ENCODE peak calls at places on chromosome 2, in nine cellular contexts. One of them, this sample, is unnamed.

GRCh38 chr2:223122706-223123265 is 70.8 kb downstream of the KCNE4 start:
- DNase-seq in heart left ventricle: no peak
- DNase-seq in ovary: no peak
- DNase-seq in transverse colon: no peak
- DNase-seq in IMR-90: no peak
- DNase-seq in tibial nerve: no peak
- DNase-seq in HCT116: no peak
- DNase-seq in CD4-positive, alpha-beta T cell: no peak
- DNase-seq in tibial artery: no peak
- DNase-seq in this sample: no peak

GRCh38 chr2:172364261-172364660 is 63.1 kb upstream of the ITGA6 start:
- DNase-seq in tibial nerve: no peak
- DNase-seq in ovary: no peak
- DNase-seq in heart left ventricle: no peak
- DNase-seq in IMR-90: no peak
- DNase-seq in tibial artery: no peak
- DNase-seq in CD4-positive, alpha-beta T cell: no peak
- DNase-seq in transverse colon: no peak
- DNase-seq in HCT116: no peak
- DNase-seq in this sample: no peak

GRCh38 chr2:191391171-191391570 is 146.0 kb downstream of the MYO1B start:
- DNase-seq in CD4-positive, alpha-beta T cell: no peak
- DNase-seq in HCT116: no peak
- DNase-seq in ovary: no peak
- DNase-seq in transverse colon: no peak
- DNase-seq in tibial nerve: no peak
- DNase-seq in heart left ventricle: no peak
- DNase-seq in IMR-90: no peak
- DNase-seq in tibial artery: no peak
- DNase-seq in this sample: no peak

GRCh38 chr2:197674060-197674459 is 1.3 kb downstream of the RFTN2 start:
- DNase-seq in tibial artery: no peak
- DNase-seq in HCT116: no peak
- DNase-seq in transverse colon: no peak
- DNase-seq in ovary: no peak
- DNase-seq in tibial nerve: no peak
- DNase-seq in IMR-90: no peak
- DNase-seq in CD4-positive, alpha-beta T cell: no peak
- DNase-seq in heart left ventricle: no peak
- DNase-seq in this sample: no peak

GRCh38 chr2:177242136-177242987 is 22.2 kb downstream of the NFE2L2 start:
- DNase-seq in tibial nerve: no peak
- DNase-seq in heart left ventricle: no peak
- DNase-seq in IMR-90: peak
- DNase-seq in tibial artery: no peak
- DNase-seq in ovary: no peak
- DNase-seq in CD4-positive, alpha-beta T cell: no peak
- DNase-seq in transverse colon: no peak
- DNase-seq in HCT116: peak
- DNase-seq in this sample: peak

GRCh38 chr2:100786297-100786658 is 33.7 kb upstream of the NPAS2 start:
- DNase-seq in HCT116: no peak
- DNase-seq in ovary: no peak
- DNase-seq in heart left ventricle: no peak
- DNase-seq in tibial nerve: no peak
- DNase-seq in tibial artery: peak
- DNase-seq in CD4-positive, alpha-beta T cell: no peak
- DNase-seq in IMR-90: peak
- DNase-seq in transverse colon: peak
- DNase-seq in this sample: no peak

GRCh38 chr2:43343573-43344304 is 117.3 kb upstream of the ZFP36L2 start:
- DNase-seq in HCT116: no peak
- DNase-seq in CD4-positive, alpha-beta T cell: no peak
- DNase-seq in tibial nerve: peak
- DNase-seq in tibial artery: peak
- DNase-seq in transverse colon: peak
- DNase-seq in ovary: peak
- DNase-seq in heart left ventricle: no peak
- DNase-seq in IMR-90: peak
- DNase-seq in this sample: peak

GRCh38 chr2:29113891-29114321 is 1.3 kb upstream of the CLIP4 start:
- DNase-seq in transverse colon: peak
- DNase-seq in HCT116: peak
- DNase-seq in IMR-90: peak
- DNase-seq in tibial nerve: peak
- DNase-seq in ovary: no peak
- DNase-seq in CD4-positive, alpha-beta T cell: no peak
- DNase-seq in heart left ventricle: peak
- DNase-seq in tibial artery: peak
- DNase-seq in this sample: peak

GRCh38 chr2:99198103-99198841 is 17.3 kb downstream of the MRPL30 start:
- DNase-seq in IMR-90: no peak
- DNase-seq in ovary: no peak
- DNase-seq in tibial nerve: no peak
- DNase-seq in transverse colon: peak
- DNase-seq in tibial artery: no peak
- DNase-seq in HCT116: no peak
- DNase-seq in CD4-positive, alpha-beta T cell: no peak
- DNase-seq in heart left ventricle: no peak
- DNase-seq in this sample: no peak

GRCh38 chr2:10389596-10389995 is 58.5 kb downstream of the ODC1 start:
- DNase-seq in transverse colon: peak
- DNase-seq in IMR-90: peak
- DNase-seq in tibial nerve: no peak
- DNase-seq in CD4-positive, alpha-beta T cell: no peak
- DNase-seq in heart left ventricle: no peak
- DNase-seq in tibial artery: no peak
- DNase-seq in ovary: no peak
- DNase-seq in HCT116: no peak
- DNase-seq in this sample: no peak

GRCh38 chr2:139218181-139218580 is 438.0 kb upstream of the NXPH2 start:
- DNase-seq in tibial artery: no peak
- DNase-seq in CD4-positive, alpha-beta T cell: no peak
- DNase-seq in HCT116: no peak
- DNase-seq in tibial nerve: no peak
- DNase-seq in ovary: no peak
- DNase-seq in IMR-90: no peak
- DNase-seq in transverse colon: no peak
- DNase-seq in heart left ventricle: no peak
- DNase-seq in this sample: no peak

GRCh38 chr2:47984041-47984440 is 77.7 kb upstream of the FBXO11 start:
- DNase-seq in CD4-positive, alpha-beta T cell: no peak
- DNase-seq in heart left ventricle: no peak
- DNase-seq in transverse colon: no peak
- DNase-seq in HCT116: no peak
- DNase-seq in tibial nerve: no peak
- DNase-seq in tibial artery: no peak
- DNase-seq in IMR-90: no peak
- DNase-seq in ovary: no peak
- DNase-seq in this sample: no peak

GRCh38 chr2:46293466-46293865 is 3.7 kb upstream of the EPAS1 start:
- DNase-seq in tibial nerve: no peak
- DNase-seq in CD4-positive, alpha-beta T cell: no peak
- DNase-seq in tibial artery: no peak
- DNase-seq in transverse colon: no peak
- DNase-seq in HCT116: no peak
- DNase-seq in heart left ventricle: no peak
- DNase-seq in IMR-90: no peak
- DNase-seq in ovary: no peak
- DNase-seq in this sample: no peak

GRCh38 chr2:156792242-156792840 is 356.2 kb downstream of the GPD2 start:
- DNase-seq in HCT116: no peak
- DNase-seq in ovary: no peak
- DNase-seq in IMR-90: no peak
- DNase-seq in tibial artery: no peak
- DNase-seq in transverse colon: no peak
- DNase-seq in CD4-positive, alpha-beta T cell: no peak
- DNase-seq in heart left ventricle: no peak
- DNase-seq in tibial nerve: no peak
- DNase-seq in this sample: no peak
- H3K27ac ChIP-seq in HCT116: no peak
- H3K27ac ChIP-seq in ovary: no peak
- H3K27ac ChIP-seq in IMR-90: no peak
- H3K27ac ChIP-seq in tibial artery: no peak
- H3K27ac ChIP-seq in transverse colon: no peak
- H3K27ac ChIP-seq in CD4-positive, alpha-beta T cell: no peak
- H3K27ac ChIP-seq in heart left ventricle: no peak
- H3K27ac ChIP-seq in tibial nerve: no peak
- H3K27ac ChIP-seq in this sample: no peak

DNA sequence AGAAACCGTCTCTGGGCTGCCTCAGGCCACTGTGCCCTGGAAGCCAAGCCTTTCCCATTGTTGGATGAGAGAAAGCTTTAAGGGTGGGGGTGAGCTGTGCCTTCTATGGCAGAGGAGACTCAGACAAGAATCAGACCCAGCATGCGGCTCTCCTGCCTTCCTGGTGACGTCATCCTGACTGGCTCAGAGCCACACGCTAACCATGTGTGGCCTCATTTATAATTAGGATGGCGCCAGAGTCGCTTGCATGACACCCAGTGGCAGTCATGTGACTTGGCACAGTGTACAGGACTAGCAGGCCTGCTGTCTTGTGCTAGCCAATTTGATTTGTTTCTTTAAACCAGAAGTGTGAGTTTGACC is 99.2 kb downstream of the SH3BP4 start:
- DNase-seq in HCT116: peak
- DNase-seq in CD4-positive, alpha-beta T cell: no peak
- DNase-seq in tibial artery: peak
- DNase-seq in IMR-90: peak
- DNase-seq in ovary: peak
- DNase-seq in tibial nerve: peak
- DNase-seq in transverse colon: peak
- DNase-seq in heart left ventricle: peak
- DNase-seq in this sample: peak
- TF ChIP-seq CTCF in HCT116: peak
- TF ChIP-seq CTCF in CD4-positive, alpha-beta T cell: no peak
- TF ChIP-seq CTCF in tibial artery: no peak
- TF ChIP-seq CTCF in IMR-90: peak
- TF ChIP-seq CTCF in ovary: no peak
- TF ChIP-seq CTCF in tibial nerve: no peak
- TF ChIP-seq CTCF in transverse colon: peak
- TF ChIP-seq CTCF in heart left ventricle: no peak
- TF ChIP-seq CTCF in this sample: no peak

GRCh38 chr2:127047054-127047453 is 59.9 kb downstream of the BIN1 start:
- DNase-seq in transverse colon: no peak
- DNase-seq in heart left ventricle: peak
- DNase-seq in tibial artery: no peak
- DNase-seq in HCT116: no peak
- DNase-seq in tibial nerve: no peak
- DNase-seq in CD4-positive, alpha-beta T cell: no peak
- DNase-seq in IMR-90: no peak
- DNase-seq in ovary: no peak
- DNase-seq in this sample: peak

GRCh38 chr2:127044977-127045654 is 61.8 kb downstream of the BIN1 start:
- DNase-seq in HCT116: no peak
- DNase-seq in tibial nerve: no peak
- DNase-seq in transverse colon: no peak
- DNase-seq in heart left ventricle: peak
- DNase-seq in CD4-positive, alpha-beta T cell: no peak
- DNase-seq in ovary: no peak
- DNase-seq in tibial artery: no peak
- DNase-seq in IMR-90: no peak
- DNase-seq in this sample: peak

GRCh38 chr2:127044165-127044718 is 62.7 kb downstream of the BIN1 start:
- DNase-seq in ovary: no peak
- DNase-seq in transverse colon: no peak
- DNase-seq in tibial artery: no peak
- DNase-seq in IMR-90: no peak
- DNase-seq in HCT116: no peak
- DNase-seq in heart left ventricle: no peak
- DNase-seq in CD4-positive, alpha-beta T cell: no peak
- DNase-seq in tibial nerve: no peak
- DNase-seq in this sample: peak

GRCh38 chr2:127046579-127046978 is 60.4 kb downstream of the BIN1 start:
- DNase-seq in transverse colon: no peak
- DNase-seq in tibial artery: no peak
- DNase-seq in CD4-positive, alpha-beta T cell: no peak
- DNase-seq in HCT116: no peak
- DNase-seq in ovary: peak
- DNase-seq in tibial nerve: no peak
- DNase-seq in IMR-90: no peak
- DNase-seq in heart left ventricle: peak
- DNase-seq in this sample: peak

DNA sequence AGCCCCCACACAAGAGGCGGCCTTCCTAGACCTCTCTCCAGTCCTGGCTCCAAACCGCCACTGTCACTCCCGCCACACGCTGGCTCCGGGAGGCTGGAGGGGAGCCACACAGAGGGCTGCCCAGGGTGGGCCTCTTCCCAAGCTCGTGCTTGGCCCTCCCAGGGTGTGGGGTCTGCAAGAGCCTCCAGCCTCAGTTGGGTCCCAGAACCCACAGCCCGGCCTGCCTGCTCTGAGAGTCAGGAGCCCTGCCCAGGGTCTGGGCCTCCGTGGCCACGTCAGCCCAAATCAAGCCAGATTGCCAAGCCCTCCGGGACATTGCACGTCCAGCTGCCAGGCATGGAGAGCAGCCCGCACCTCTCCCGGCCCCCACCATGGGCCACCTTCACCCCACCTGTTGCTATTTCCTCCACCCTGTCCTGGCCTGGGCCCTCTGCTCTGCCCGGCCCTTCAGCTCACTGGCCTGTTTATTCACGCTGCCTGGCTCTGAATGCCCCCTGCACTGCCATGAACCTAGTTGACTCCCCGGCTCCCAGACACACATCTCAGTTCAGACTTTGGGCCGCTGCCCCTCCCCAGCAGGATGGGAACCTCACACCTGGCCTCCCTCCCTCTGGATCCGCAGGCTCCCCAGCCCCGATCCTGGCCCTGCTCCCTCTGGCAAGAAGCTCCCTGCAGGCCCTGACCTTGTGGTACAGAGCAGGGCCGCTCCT is 61.0 kb downstream of the BIN1 start:
- DNase-seq in transverse colon: no peak
- DNase-seq in tibial nerve: no peak
- DNase-seq in heart left ventricle: peak
- DNase-seq in HCT116: no peak
- DNase-seq in tibial artery: peak
- DNase-seq in IMR-90: no peak
- DNase-seq in CD4-positive, alpha-beta T cell: no peak
- DNase-seq in ovary: peak
- DNase-seq in this sample: peak
- H3K27ac ChIP-seq in transverse colon: no peak
- H3K27ac ChIP-seq in tibial nerve: no peak
- H3K27ac ChIP-seq in heart left ventricle: no peak
- H3K27ac ChIP-seq in HCT116: no peak
- H3K27ac ChIP-seq in tibial artery: no peak
- H3K27ac ChIP-seq in IMR-90: no peak
- H3K27ac ChIP-seq in CD4-positive, alpha-beta T cell: no peak
- H3K27ac ChIP-seq in ovary: no peak
- H3K27ac ChIP-seq in this sample: no peak

DNA sequence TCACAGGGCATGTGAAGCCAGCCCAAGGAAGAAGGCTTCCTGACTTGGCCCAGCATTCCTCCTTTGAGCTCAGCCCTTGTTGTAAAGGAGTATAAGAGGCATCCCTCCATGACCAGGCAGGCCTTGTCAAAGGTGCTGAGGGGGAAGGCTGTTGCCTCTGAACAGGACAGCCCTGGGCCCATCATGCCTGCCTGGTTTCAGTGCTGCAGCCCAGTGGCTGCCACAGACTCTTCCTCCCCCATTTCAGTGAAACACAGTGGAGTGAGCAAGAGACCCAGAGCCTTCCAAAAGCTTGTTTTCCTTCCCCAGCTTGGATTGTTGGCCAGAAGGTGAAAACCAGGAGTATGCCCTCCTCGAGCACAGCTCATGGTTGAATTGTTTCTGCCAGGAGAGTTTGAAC is 19.9 kb upstream of the RPL37A start:
- DNase-seq in tibial nerve: no peak
- DNase-seq in tibial artery: no peak
- DNase-seq in HCT116: no peak
- DNase-seq in ovary: no peak
- DNase-seq in CD4-positive, alpha-beta T cell: no peak
- DNase-seq in heart left ventricle: no peak
- DNase-seq in IMR-90: no peak
- DNase-seq in transverse colon: no peak
- DNase-seq in this sample: no peak
- TF ChIP-seq CTCF in tibial nerve: no peak
- TF ChIP-seq CTCF in tibial artery: no peak
- TF ChIP-seq CTCF in HCT116: no peak
- TF ChIP-seq CTCF in ovary: no peak
- TF ChIP-seq CTCF in CD4-positive, alpha-beta T cell: no peak
- TF ChIP-seq CTCF in heart left ventricle: no peak
- TF ChIP-seq CTCF in IMR-90: no peak
- TF ChIP-seq CTCF in transverse colon: no peak
- TF ChIP-seq CTCF in this sample: no peak